ENCODE peak calls at places on chromosomes 7 and 10, in four cellular contexts. One of them, this sample, is unnamed. For H3K9me3, the result is how much of the 10 kb centered on the place peaks cover.

GRCh38 chr10:59098811-59099452 is 77.5 kb upstream of the PHYHIPL start:
- DNase-seq in CD4-positive, alpha-beta T cell: no peak
- DNase-seq in endodermal cell: no peak
- DNase-seq in lung: no peak
- DNase-seq in this sample: no peak

GRCh38 chr7:12820777-12821176 is 133.3 kb downstream of the ARL4A start:
- DNase-seq in CD4-positive, alpha-beta T cell: no peak
- DNase-seq in lung: no peak
- DNase-seq in endodermal cell: no peak
- DNase-seq in this sample: no peak

GRCh38 chr10:79429751-79430150 is 15.7 kb downstream of the ZCCHC24 start:
- DNase-seq in lung: no peak
- DNase-seq in endodermal cell: no peak
- DNase-seq in CD4-positive, alpha-beta T cell: no peak
- DNase-seq in this sample: no peak

GRCh38 chr7:115869811-115870210 is 160.8 kb downstream of the TFEC start:
- DNase-seq in CD4-positive, alpha-beta T cell: no peak
- DNase-seq in lung: no peak
- DNase-seq in endodermal cell: no peak
- DNase-seq in this sample: no peak

GRCh38 chr10:123136806-123137642 is 1.3 kb downstream of the HMX3 start:
- DNase-seq in lung: no peak
- DNase-seq in CD4-positive, alpha-beta T cell: no peak
- DNase-seq in endodermal cell: peak
- DNase-seq in this sample: no peak

GRCh38 chr10:79104264-79104954 is 35.6 kb downstream of the ZMIZ1 start:
- DNase-seq in lung: no peak
- DNase-seq in endodermal cell: no peak
- DNase-seq in CD4-positive, alpha-beta T cell: no peak
- DNase-seq in this sample: no peak

GRCh38 chr7:31767686-31768358 is 80.8 kb downstream of the PPP1R17 start:
- DNase-seq in endodermal cell: peak
- DNase-seq in lung: no peak
- DNase-seq in CD4-positive, alpha-beta T cell: no peak
- DNase-seq in this sample: no peak

GRCh38 chr7:111920329-111920728 is 285.9 kb downstream of the DOCK4 start:
- DNase-seq in CD4-positive, alpha-beta T cell: no peak
- DNase-seq in lung: no peak
- DNase-seq in endodermal cell: no peak
- DNase-seq in this sample: no peak

GRCh38 chr10:127999291-127999690 is 92.4 kb downstream of the PTPRE start:
- DNase-seq in CD4-positive, alpha-beta T cell: no peak
- DNase-seq in lung: no peak
- DNase-seq in endodermal cell: no peak
- DNase-seq in this sample: no peak

GRCh38 chr10:59465089-59465488 is 102.7 kb upstream of the FAM13C start:
- DNase-seq in CD4-positive, alpha-beta T cell: no peak
- DNase-seq in endodermal cell: no peak
- DNase-seq in lung: no peak
- DNase-seq in this sample: peak

GRCh38 chr10:46253076-46254006 is 33.5 kb upstream of the ANTXRL start:
- DNase-seq in endodermal cell: no peak
- DNase-seq in CD4-positive, alpha-beta T cell: no peak
- DNase-seq in lung: no peak
- DNase-seq in this sample: no peak

GRCh38 chr10:98172073-98172472 is 37.6 kb downstream of the R3HCC1L start:
- DNase-seq in endodermal cell: no peak
- DNase-seq in lung: no peak
- DNase-seq in CD4-positive, alpha-beta T cell: no peak
- DNase-seq in this sample: no peak

GRCh38 chr7:47539398-47540052 is 42.4 kb downstream of the TNS3 start:
- DNase-seq in endodermal cell: no peak
- DNase-seq in CD4-positive, alpha-beta T cell: no peak
- DNase-seq in lung: no peak
- DNase-seq in this sample: no peak

GRCh38 chr10:29590598-29591415 is 44.0 kb downstream of the SVIL start:
- DNase-seq in CD4-positive, alpha-beta T cell: no peak
- DNase-seq in endodermal cell: no peak
- DNase-seq in lung: peak
- DNase-seq in this sample: peak

GRCh38 chr7:101911011-101911799 is 93.8 kb downstream of the CUX1 start:
- DNase-seq in CD4-positive, alpha-beta T cell: no peak
- DNase-seq in lung: no peak
- DNase-seq in endodermal cell: no peak
- DNase-seq in this sample: no peak

GRCh38 chr10:89450901-89451300 is 36.5 kb downstream of the IFIT5 start:
- DNase-seq in lung: no peak
- DNase-seq in endodermal cell: no peak
- DNase-seq in CD4-positive, alpha-beta T cell: no peak
- DNase-seq in this sample: no peak

GRCh38 chr10:6770846-6771245 is 190.8 kb upstream of the PRKCQ start:
- DNase-seq in lung: no peak
- DNase-seq in endodermal cell: no peak
- DNase-seq in CD4-positive, alpha-beta T cell: no peak
- DNase-seq in this sample: no peak

GRCh38 chr10:1882728-1883127 is 145.4 kb upstream of the ADARB2 start:
- DNase-seq in lung: no peak
- DNase-seq in endodermal cell: no peak
- DNase-seq in CD4-positive, alpha-beta T cell: no peak
- DNase-seq in this sample: no peak

GRCh38 chr10:666237-667012 is 23.0 kb downstream of the DIP2C start:
- DNase-seq in lung: no peak
- DNase-seq in CD4-positive, alpha-beta T cell: no peak
- DNase-seq in endodermal cell: peak
- DNase-seq in this sample: no peak

GRCh38 chr7:37921340-37921805 is 933 bp downstream of the EPDR1 start:
- DNase-seq in lung: peak
- DNase-seq in endodermal cell: peak
- DNase-seq in CD4-positive, alpha-beta T cell: no peak
- DNase-seq in this sample: peak
- TF ChIP-seq CTCF in lung: no peak
- TF ChIP-seq CTCF in endodermal cell: peak
- TF ChIP-seq CTCF in CD4-positive, alpha-beta T cell: no peak
- TF ChIP-seq CTCF in this sample: peak

DNA sequence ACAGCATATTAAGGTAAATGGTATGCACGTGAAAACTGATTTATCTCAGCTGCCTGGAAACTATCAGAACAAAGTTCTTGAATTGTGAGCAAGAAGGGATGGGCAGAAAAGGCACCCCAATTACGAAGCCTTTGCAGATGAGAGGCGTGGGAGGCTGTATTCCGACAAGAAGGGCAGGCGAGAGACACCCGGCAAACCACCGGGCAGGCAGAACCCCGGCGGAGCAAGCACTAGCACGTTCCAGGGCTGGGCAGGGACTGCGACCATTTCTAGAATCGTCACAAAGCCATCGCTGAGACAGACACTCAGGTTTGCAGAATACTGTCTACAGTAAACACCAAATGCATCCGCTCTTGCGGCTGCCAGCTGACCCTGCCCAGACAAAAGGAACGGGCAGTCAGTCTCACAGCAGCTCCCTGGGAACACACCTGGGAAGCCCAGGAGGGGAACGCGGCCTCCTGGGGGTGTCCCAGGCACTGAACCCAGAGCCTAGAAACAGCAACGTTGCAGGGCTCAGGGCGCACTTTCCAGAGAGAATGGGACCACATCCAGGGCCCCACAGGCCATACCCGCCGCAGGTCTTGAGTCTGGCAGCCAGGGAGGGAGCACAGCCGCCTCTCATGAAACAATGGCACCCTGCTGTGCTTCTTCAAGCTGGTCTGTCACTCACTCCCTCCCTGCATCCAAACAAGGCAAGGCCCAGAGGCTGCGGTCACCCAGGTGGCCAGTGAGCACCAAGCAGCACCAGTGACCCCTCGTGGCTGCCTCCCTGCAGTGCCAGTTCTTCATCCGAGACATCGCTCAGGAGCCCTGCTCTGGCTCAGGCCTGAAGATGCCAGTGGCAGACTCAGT is 261.9 kb downstream of the PTPRN2 start:
- DNase-seq in lung: no peak
- DNase-seq in CD4-positive, alpha-beta T cell: no peak
- DNase-seq in endodermal cell: peak
- DNase-seq in this sample: no peak
- H3K9me3 ChIP-seq in lung: under half
- H3K9me3 ChIP-seq in CD4-positive, alpha-beta T cell: under half
- H3K9me3 ChIP-seq in endodermal cell: half or more
- H3K9me3 ChIP-seq in this sample: under half

DNA sequence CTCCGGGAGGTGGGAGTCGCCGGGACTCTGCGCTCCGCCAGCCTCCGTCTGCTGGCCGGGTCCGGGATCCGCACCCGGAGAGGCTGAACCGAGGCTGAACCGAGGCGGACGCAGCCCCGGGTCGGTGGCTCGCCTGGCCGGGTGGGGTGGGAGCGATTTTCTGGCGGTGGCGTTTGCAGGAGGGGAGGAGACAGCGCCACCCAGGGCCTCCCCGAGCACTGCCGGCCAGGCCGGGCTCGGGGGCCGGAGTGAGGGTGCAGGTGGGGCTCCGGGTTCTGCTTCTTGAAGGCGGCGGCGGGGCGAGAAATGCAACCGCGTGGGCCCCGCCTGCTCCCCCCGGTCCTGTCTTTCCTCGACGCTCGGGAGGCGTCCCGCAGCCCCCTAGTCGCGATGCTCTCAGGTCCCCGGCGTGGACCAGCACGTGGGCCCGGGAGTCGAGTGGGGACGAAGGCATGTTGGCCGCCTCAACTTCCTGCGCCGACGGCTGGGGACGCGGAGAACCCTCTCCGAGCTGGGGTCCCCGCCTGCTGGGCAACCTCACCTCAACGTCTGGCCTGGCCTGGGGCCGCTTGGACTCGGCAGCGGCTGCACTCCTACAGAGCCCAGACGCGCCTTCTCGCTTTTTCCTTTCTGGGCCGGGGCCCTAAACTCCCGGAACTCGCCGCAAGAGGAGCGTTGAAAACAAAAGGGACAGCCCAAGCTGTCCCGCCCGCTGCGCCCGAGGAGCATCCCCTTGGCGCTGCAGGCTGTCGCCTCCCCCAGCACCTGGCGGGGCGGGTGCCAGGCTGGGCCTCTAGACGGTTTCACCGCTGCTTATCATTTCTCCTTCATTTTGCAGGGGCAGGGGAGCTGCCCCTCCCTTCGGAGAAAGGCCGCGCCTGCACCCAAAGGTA is 25.2 kb upstream of the VAX1 start:
- DNase-seq in endodermal cell: peak
- DNase-seq in lung: no peak
- DNase-seq in CD4-positive, alpha-beta T cell: no peak
- DNase-seq in this sample: peak
- TF ChIP-seq CTCF in endodermal cell: peak
- TF ChIP-seq CTCF in lung: no peak
- TF ChIP-seq CTCF in CD4-positive, alpha-beta T cell: no peak
- TF ChIP-seq CTCF in this sample: no peak

DNA sequence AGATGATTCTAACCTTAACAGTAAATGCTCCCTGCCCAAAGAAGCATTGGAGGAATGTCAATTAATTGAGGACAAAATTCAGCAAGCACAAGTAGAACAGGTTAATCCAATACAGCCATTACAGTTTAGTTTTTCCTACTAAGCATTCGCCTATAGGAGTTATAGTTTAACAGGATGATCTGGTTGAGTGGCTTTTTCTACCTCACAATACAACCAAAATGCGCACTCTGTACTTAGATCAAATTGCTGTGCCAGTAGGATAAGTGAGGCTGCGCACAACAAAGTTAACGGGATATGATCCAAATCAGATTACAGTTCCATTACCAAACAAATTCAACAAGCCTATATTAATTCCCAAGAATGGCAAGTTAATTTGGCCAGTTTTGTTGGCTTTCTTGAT is 117.1 kb upstream of the TRIM24 start:
- DNase-seq in lung: no peak
- DNase-seq in CD4-positive, alpha-beta T cell: no peak
- DNase-seq in endodermal cell: no peak
- DNase-seq in this sample: no peak
- H3K9me3 ChIP-seq in lung: under half
- H3K9me3 ChIP-seq in CD4-positive, alpha-beta T cell: under half
- H3K9me3 ChIP-seq in endodermal cell: half or more
- H3K9me3 ChIP-seq in this sample: under half

GRCh38 chr7:152899482-152900166 is 140.1 kb downstream of the ACTR3B start:
- DNase-seq in lung: peak
- DNase-seq in CD4-positive, alpha-beta T cell: no peak
- DNase-seq in endodermal cell: no peak
- DNase-seq in this sample: peak
- TF ChIP-seq CTCF in lung: no peak
- TF ChIP-seq CTCF in CD4-positive, alpha-beta T cell: no peak
- TF ChIP-seq CTCF in endodermal cell: no peak
- TF ChIP-seq CTCF in this sample: no peak

GRCh38 chr10:68023292-68023691 is 51.8 kb downstream of the HERC4 start:
- DNase-seq in CD4-positive, alpha-beta T cell: no peak
- DNase-seq in lung: no peak
- DNase-seq in endodermal cell: no peak
- DNase-seq in this sample: no peak
- H3K9me3 ChIP-seq in CD4-positive, alpha-beta T cell: under half
- H3K9me3 ChIP-seq in lung: under half
- H3K9me3 ChIP-seq in endodermal cell: under half
- H3K9me3 ChIP-seq in this sample: under half

GRCh38 chr7:144862612-144863319 is 26.9 kb upstream of the TPK1 start:
- DNase-seq in CD4-positive, alpha-beta T cell: no peak
- DNase-seq in endodermal cell: no peak
- DNase-seq in lung: no peak
- DNase-seq in this sample: no peak

GRCh38 chr7:144869072-144869471 is 33.2 kb upstream of the TPK1 start:
- DNase-seq in endodermal cell: no peak
- DNase-seq in CD4-positive, alpha-beta T cell: no peak
- DNase-seq in lung: no peak
- DNase-seq in this sample: no peak

GRCh38 chr7:144863320-144863647 is 27.4 kb upstream of the TPK1 start:
- DNase-seq in lung: no peak
- DNase-seq in CD4-positive, alpha-beta T cell: no peak
- DNase-seq in endodermal cell: no peak
- DNase-seq in this sample: no peak

DNA sequence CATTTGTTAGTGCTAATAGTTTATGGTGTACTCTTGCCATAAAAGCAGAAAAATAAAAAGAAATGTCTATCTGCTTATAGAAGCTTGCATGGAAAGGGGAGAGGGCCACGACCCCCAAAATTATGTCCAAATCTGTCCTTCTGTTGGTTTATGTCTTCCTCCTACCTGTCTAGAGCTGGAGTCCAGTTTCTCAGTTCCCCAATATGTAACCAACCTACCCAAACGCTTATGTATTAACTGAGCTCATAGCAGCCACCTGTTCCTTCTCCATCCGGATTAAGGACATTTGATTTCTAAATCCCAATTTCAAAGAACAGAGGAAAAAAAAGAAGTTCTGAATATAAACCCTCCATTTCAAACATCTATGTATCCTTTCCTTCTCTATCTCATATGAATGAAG is 30.3 kb upstream of the TPK1 start:
- DNase-seq in endodermal cell: no peak
- DNase-seq in CD4-positive, alpha-beta T cell: no peak
- DNase-seq in lung: no peak
- DNase-seq in this sample: no peak
- TF ChIP-seq CTCF in endodermal cell: no peak
- TF ChIP-seq CTCF in CD4-positive, alpha-beta T cell: no peak
- TF ChIP-seq CTCF in lung: no peak
- TF ChIP-seq CTCF in this sample: no peak